ENCODE peak calls at places on chromosomes 3 and 15, in five cellular contexts. E is WTC11, S is H1, O is GM12878, M is K562. X is an unnamed sample.

GRCh38 chr15:64845183-64845611 is 3.5 kb downstream of the PLEKHO2 start:
- DNase-seq in E (no peak), M (no peak), O (no peak), S (no peak), X (no peak)

GRCh38 chr15:85128636-85129035 is 147.0 kb downstream of the PDE8A start:
- DNase-seq in M (no peak), O (no peak), E (no peak), S (no peak), X (no peak)

GRCh38 chr15:91136386-91136923 is 36.4 kb downstream of the SV2B start:
- DNase-seq in S (no peak), O (no peak), M (no peak), E (no peak), X (no peak)

GRCh38 chr3:29384640-29385039 is 103.8 kb downstream of the RBMS3 start:
- DNase-seq in O (no peak), S (no peak), E (no peak), M (no peak), X (no peak)

GRCh38 chr3:172289583-172289982 is 158.7 kb downstream of the GHSR start:
- DNase-seq in M (no peak), S (no peak), E (peak), O (no peak), X (no peak)

GRCh38 chr3:72079369-72079872 is 294.5 kb upstream of the PROK2 start:
- DNase-seq in S (no peak), M (no peak), O (no peak), E (no peak), X (no peak)

GRCh38 chr3:187941135-187941847 is 196.0 kb upstream of the BCL6 start:
- DNase-seq in O (no peak), S (no peak), E (no peak), M (no peak), X (no peak)

GRCh38 chr3:105844713-105845112 is 24.1 kb downstream of the CBLB start:
- DNase-seq in S (no peak), O (no peak), M (no peak), E (no peak), X (no peak)

GRCh38 chr15:67009576-67010569 is 55.5 kb upstream of the SMAD3 start:
- DNase-seq in O (no peak), S (peak), E (no peak), M (no peak), X (peak)

GRCh38 chr3:5098346-5098745 is 23.7 kb upstream of the ARL8B start:
- DNase-seq in O (no peak), S (no peak), E (no peak), M (no peak), X (no peak)

GRCh38 chr3:142159083-142159740 is 9.9 kb upstream of the TFDP2 start:
- DNase-seq in S (no peak), M (no peak), O (no peak), E (no peak), X (no peak)

GRCh38 chr3:194383276-194383940 is 13.9 kb upstream of the LRRC15 start:
- DNase-seq in S (peak), M (no peak), E (no peak), O (no peak), X (no peak)

GRCh38 chr3:65907232-65908130 is 131.2 kb downstream of the MAGI1 start:
- DNase-seq in S (no peak), M (no peak), O (no peak), E (no peak), X (no peak)

GRCh38 chr15:29071193-29071906 is 185.6 kb downstream of the APBA2 start:
- DNase-seq in S (no peak), O (no peak), E (no peak), M (no peak), X (no peak)

GRCh38 chr15:42508263-42508690 is 12.8 kb downstream of the SNAP23 start:
- DNase-seq in E (no peak), O (no peak), M (peak), S (no peak), X (no peak)

DNA sequence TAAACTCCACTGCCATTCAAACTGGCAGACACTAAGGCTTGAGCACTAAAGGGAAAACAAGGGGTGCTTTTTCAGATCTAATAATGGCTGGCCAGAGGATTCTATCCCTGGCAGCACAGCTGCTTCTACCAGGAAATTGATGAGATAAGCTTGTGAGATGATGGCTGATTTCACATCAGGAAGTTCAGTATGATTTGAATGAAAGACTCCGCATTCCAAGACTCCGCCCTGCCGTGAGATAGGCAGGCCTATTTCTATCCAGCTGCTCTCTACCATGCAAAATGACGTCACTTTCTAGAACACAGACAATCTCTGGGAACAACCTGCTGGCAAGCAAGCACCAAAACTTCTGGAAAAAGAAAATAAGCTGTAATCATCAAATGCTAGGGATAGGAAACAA is 171.8 kb downstream of the WDR76 start:
- DNase-seq in S (no peak), E (no peak), O (no peak), M (peak), X (no peak)
- TF ChIP-seq ATF2 in S (no peak), E (no peak), O (no peak), M (no peak), X (no peak)

GRCh38 chr15:70034596-70034995 is 63.1 kb downstream of the TLE3 start:
- DNase-seq in E (no peak), O (no peak), S (no peak), M (no peak), X (no peak)

GRCh38 chr15:70035719-70036077 is 62.0 kb downstream of the TLE3 start:
- DNase-seq in S (no peak), E (no peak), M (no peak), O (peak), X (no peak)

GRCh38 chr15:70038730-70039392 is 58.9 kb downstream of the TLE3 start:
- DNase-seq in M (no peak), S (no peak), E (no peak), O (no peak), X (no peak)

GRCh38 chr15:70035051-70035718 is 62.5 kb downstream of the TLE3 start:
- DNase-seq in M (no peak), O (no peak), E (no peak), S (no peak), X (no peak)

GRCh38 chr15:70036585-70037343 is 61.0 kb downstream of the TLE3 start:
- DNase-seq in M (no peak), S (no peak), O (peak), E (no peak), X (no peak)
- TF ChIP-seq ATF2 in M (no peak), S (no peak), O (no peak), E (no peak), X (no peak)

GRCh38 chr3:63705092-63705645 is 52.7 kb downstream of the SNTN start:
- DNase-seq in E (no peak), M (no peak), O (no peak), S (no peak), X (no peak)

GRCh38 chr3:63707731-63708130 is 55.3 kb downstream of the SNTN start:
- DNase-seq in S (no peak), O (no peak), E (no peak), M (no peak), X (no peak)

GRCh38 chr3:63709576-63709975 is 57.1 kb downstream of the SNTN start:
- DNase-seq in O (no peak), S (no peak), M (no peak), E (no peak), X (no peak)

GRCh38 chr3:63706321-63707085 is 54.0 kb downstream of the SNTN start:
- DNase-seq in M (no peak), O (no peak), E (no peak), S (no peak), X (no peak)
- TF ChIP-seq ATF2 in M (no peak), O (no peak), E (no peak), S (no peak), X (no peak)

GRCh38 chr3:107848516-107848915 is 242.3 kb downstream of the CD47 start:
- DNase-seq in E (no peak), S (no peak), O (no peak), M (no peak), X (no peak)

GRCh38 chr3:107845355-107846281 is 245.2 kb downstream of the CD47 start:
- DNase-seq in M (no peak), E (no peak), O (no peak), S (no peak), X (no peak)

GRCh38 chr3:107850681-107851080 is 240.2 kb downstream of the CD47 start:
- DNase-seq in M (no peak), E (no peak), S (no peak), O (no peak), X (peak)

GRCh38 chr3:107846282-107846852 is 244.5 kb downstream of the CD47 start:
- DNase-seq in M (peak), O (no peak), E (peak), S (peak), X (peak)

DNA sequence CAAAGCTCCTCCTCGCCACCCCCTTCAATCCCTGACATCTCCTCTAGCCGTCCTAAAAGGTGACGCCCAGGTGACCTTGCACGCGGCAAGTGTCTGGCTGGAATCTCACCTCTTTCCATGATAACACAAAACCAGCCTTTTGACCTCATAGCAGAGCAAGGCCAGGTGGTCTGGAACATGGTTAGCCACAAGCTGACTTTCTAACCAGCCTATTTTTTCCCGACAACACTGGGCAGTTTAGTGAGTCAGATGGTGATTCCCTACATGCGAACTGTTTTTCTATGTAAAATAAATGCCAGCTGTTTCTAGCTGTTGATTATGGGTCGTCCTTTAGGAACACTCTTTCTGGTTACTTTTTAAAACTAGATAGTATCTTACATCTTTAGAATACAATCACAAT is 243.0 kb downstream of the CD47 start:
- DNase-seq in E (no peak), S (no peak), M (no peak), O (no peak), X (no peak)
- TF ChIP-seq ATF2 in E (no peak), S (no peak), M (no peak), O (no peak), X (no peak)

X was measured in HepG2.